ENCODE peak calls at places on chromosome 9, in ten cellular contexts. One of them, this sample, is unnamed.

GRCh38 chr9:73133921-73134407 is 17.7 kb upstream of the ANXA1 start:
- DNase-seq in fibroblast of mammary gland: peak; percentile 67
- DNase-seq in colonic mucosa: no peak
- DNase-seq in AG04450: no peak
- DNase-seq in right lobe of liver: no peak
- DNase-seq in transverse colon: no peak
- DNase-seq in WERI-Rb-1: no peak
- DNase-seq in GM06990: no peak
- DNase-seq in Panc1: no peak
- DNase-seq in nephron progenitor cell: no peak
- DNase-seq in this sample: no peak

GRCh38 chr9:112378441-112379176 is 1.3 kb upstream of the HSDL2 start:
- DNase-seq in Panc1: no peak
- DNase-seq in GM06990: peak; percentile 17
- DNase-seq in transverse colon: peak; percentile 40
- DNase-seq in nephron progenitor cell: no peak
- DNase-seq in colonic mucosa: peak; percentile 51
- DNase-seq in fibroblast of mammary gland: peak; percentile 8
- DNase-seq in right lobe of liver: peak; percentile 57
- DNase-seq in WERI-Rb-1: peak; percentile 51
- DNase-seq in AG04450: no peak
- DNase-seq in this sample: no peak

GRCh38 chr9:94164756-94165549 is 80.7 kb downstream of the PTPDC1 start:
- DNase-seq in transverse colon: no peak
- DNase-seq in colonic mucosa: no peak
- DNase-seq in AG04450: no peak
- DNase-seq in fibroblast of mammary gland: no peak
- DNase-seq in WERI-Rb-1: no peak
- DNase-seq in nephron progenitor cell: no peak
- DNase-seq in right lobe of liver: no peak
- DNase-seq in GM06990: no peak
- DNase-seq in Panc1: no peak
- DNase-seq in this sample: no peak

GRCh38 chr9:99030082-99030481 is 74.8 kb upstream of the TGFBR1 start:
- DNase-seq in colonic mucosa: no peak
- DNase-seq in transverse colon: no peak
- DNase-seq in GM06990: no peak
- DNase-seq in AG04450: peak; percentile 96
- DNase-seq in WERI-Rb-1: no peak
- DNase-seq in right lobe of liver: no peak
- DNase-seq in fibroblast of mammary gland: peak; percentile 94
- DNase-seq in Panc1: no peak
- DNase-seq in nephron progenitor cell: no peak
- DNase-seq in this sample: no peak

GRCh38 chr9:107969141-107969540 is 479.6 kb upstream of the KLF4 start:
- DNase-seq in Panc1: no peak
- DNase-seq in transverse colon: peak; percentile 26
- DNase-seq in right lobe of liver: no peak
- DNase-seq in colonic mucosa: peak; percentile 61
- DNase-seq in GM06990: no peak
- DNase-seq in AG04450: no peak
- DNase-seq in WERI-Rb-1: no peak
- DNase-seq in nephron progenitor cell: no peak
- DNase-seq in fibroblast of mammary gland: no peak
- DNase-seq in this sample: no peak

GRCh38 chr9:121698627-121699270 is 47.3 kb downstream of the DAB2IP start:
- DNase-seq in transverse colon: no peak
- DNase-seq in Panc1: no peak
- DNase-seq in AG04450: no peak
- DNase-seq in nephron progenitor cell: peak; percentile 91
- DNase-seq in right lobe of liver: no peak
- DNase-seq in fibroblast of mammary gland: no peak
- DNase-seq in GM06990: no peak
- DNase-seq in WERI-Rb-1: peak; percentile 79
- DNase-seq in colonic mucosa: no peak
- DNase-seq in this sample: no peak

GRCh38 chr9:123149067-123149466 is 115.6 kb downstream of the GPR21 start:
- DNase-seq in transverse colon: no peak
- DNase-seq in Panc1: no peak
- DNase-seq in fibroblast of mammary gland: no peak
- DNase-seq in nephron progenitor cell: no peak
- DNase-seq in right lobe of liver: no peak
- DNase-seq in GM06990: no peak
- DNase-seq in WERI-Rb-1: no peak
- DNase-seq in AG04450: no peak
- DNase-seq in colonic mucosa: no peak
- DNase-seq in this sample: no peak

GRCh38 chr9:86112057-86112456 is 12.7 kb upstream of the GOLM1 start:
- DNase-seq in fibroblast of mammary gland: no peak
- DNase-seq in Panc1: no peak
- DNase-seq in colonic mucosa: no peak
- DNase-seq in nephron progenitor cell: no peak
- DNase-seq in AG04450: no peak
- DNase-seq in transverse colon: no peak
- DNase-seq in GM06990: no peak
- DNase-seq in WERI-Rb-1: no peak
- DNase-seq in right lobe of liver: no peak
- DNase-seq in this sample: no peak

GRCh38 chr9:18240213-18240612 is 233.7 kb upstream of the ADAMTSL1 start:
- DNase-seq in WERI-Rb-1: no peak
- DNase-seq in AG04450: no peak
- DNase-seq in nephron progenitor cell: no peak
- DNase-seq in right lobe of liver: no peak
- DNase-seq in colonic mucosa: no peak
- DNase-seq in Panc1: no peak
- DNase-seq in transverse colon: no peak
- DNase-seq in GM06990: no peak
- DNase-seq in fibroblast of mammary gland: no peak
- DNase-seq in this sample: no peak

GRCh38 chr9:18250051-18250450 is 223.9 kb upstream of the ADAMTSL1 start:
- DNase-seq in right lobe of liver: no peak
- DNase-seq in GM06990: no peak
- DNase-seq in fibroblast of mammary gland: no peak
- DNase-seq in WERI-Rb-1: no peak
- DNase-seq in colonic mucosa: no peak
- DNase-seq in transverse colon: no peak
- DNase-seq in Panc1: no peak
- DNase-seq in AG04450: no peak
- DNase-seq in nephron progenitor cell: no peak
- DNase-seq in this sample: no peak

GRCh38 chr9:18245911-18246310 is 228.0 kb upstream of the ADAMTSL1 start:
- DNase-seq in nephron progenitor cell: no peak
- DNase-seq in transverse colon: no peak
- DNase-seq in fibroblast of mammary gland: no peak
- DNase-seq in AG04450: no peak
- DNase-seq in colonic mucosa: no peak
- DNase-seq in WERI-Rb-1: no peak
- DNase-seq in right lobe of liver: no peak
- DNase-seq in Panc1: no peak
- DNase-seq in GM06990: no peak
- DNase-seq in this sample: no peak
- TF ChIP-seq CTCF in nephron progenitor cell: no peak
- TF ChIP-seq CTCF in transverse colon: no peak
- TF ChIP-seq CTCF in fibroblast of mammary gland: peak; percentile 44
- TF ChIP-seq CTCF in AG04450: peak; percentile 56
- TF ChIP-seq CTCF in colonic mucosa: no peak
- TF ChIP-seq CTCF in WERI-Rb-1: no peak
- TF ChIP-seq CTCF in right lobe of liver: no peak
- TF ChIP-seq CTCF in Panc1: no peak
- TF ChIP-seq CTCF in GM06990: no peak
- TF ChIP-seq CTCF in this sample: no peak

GRCh38 chr9:136885950-136886578 is at the start of gene TRAF2:
- DNase-seq in nephron progenitor cell: peak; percentile 99
- DNase-seq in transverse colon: peak; percentile 98
- DNase-seq in colonic mucosa: peak; percentile 98
- DNase-seq in fibroblast of mammary gland: peak; percentile 99
- DNase-seq in GM06990: peak; percentile 100
- DNase-seq in AG04450: peak; percentile 99
- DNase-seq in WERI-Rb-1: peak; percentile 98
- DNase-seq in right lobe of liver: peak; percentile 99
- DNase-seq in Panc1: peak; percentile 93
- DNase-seq in this sample: peak; percentile 99
- TF ChIP-seq CTCF in nephron progenitor cell: no peak
- TF ChIP-seq CTCF in transverse colon: no peak
- TF ChIP-seq CTCF in colonic mucosa: no peak
- TF ChIP-seq CTCF in fibroblast of mammary gland: no peak
- TF ChIP-seq CTCF in GM06990: no peak
- TF ChIP-seq CTCF in AG04450: no peak
- TF ChIP-seq CTCF in WERI-Rb-1: no peak
- TF ChIP-seq CTCF in right lobe of liver: no peak
- TF ChIP-seq CTCF in Panc1: no peak
- TF ChIP-seq CTCF in this sample: no peak

DNA sequence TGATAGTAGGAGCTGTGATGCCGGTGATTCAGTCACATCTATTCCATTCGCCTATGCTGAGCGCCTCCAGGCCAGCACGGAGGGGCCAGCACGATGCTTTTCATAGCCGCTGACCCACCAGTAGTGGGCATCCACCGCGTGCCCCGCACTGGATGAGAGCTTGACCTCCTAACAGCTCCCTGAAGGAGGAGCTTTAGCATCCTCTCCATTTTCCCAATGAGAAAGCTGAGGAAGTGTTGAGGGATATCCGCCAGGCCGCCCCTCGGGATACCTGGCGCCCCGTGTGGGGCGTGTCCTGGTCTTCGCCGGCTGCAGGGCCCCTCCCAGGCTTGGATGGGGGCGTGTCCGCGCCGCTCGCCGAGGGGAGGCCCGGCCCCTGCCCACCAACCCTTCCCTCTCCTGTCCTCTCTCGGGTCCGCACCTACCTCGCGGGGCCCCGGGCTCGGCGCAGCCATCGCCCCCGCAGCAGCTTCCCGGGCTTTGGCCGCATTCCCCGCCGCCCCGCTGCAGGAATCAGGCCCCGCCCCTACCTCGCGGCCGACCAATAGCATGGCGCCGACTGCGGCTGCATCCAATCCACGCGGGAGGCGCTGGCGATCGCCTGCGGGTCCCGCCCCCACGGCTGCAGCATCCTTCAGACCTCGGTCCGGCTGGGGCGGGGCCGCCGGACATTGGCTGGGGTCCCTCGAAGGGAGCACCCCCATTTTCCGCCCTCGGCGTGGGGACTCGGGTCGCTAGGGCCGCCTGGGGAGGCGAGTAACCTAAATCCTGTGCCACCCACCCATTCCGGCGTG is at the start of gene PIP5KL1:
- DNase-seq in colonic mucosa: peak; percentile 81
- DNase-seq in nephron progenitor cell: peak; percentile 95
- DNase-seq in AG04450: no peak
- DNase-seq in right lobe of liver: no peak
- DNase-seq in GM06990: peak; percentile 85
- DNase-seq in WERI-Rb-1: peak; percentile 91
- DNase-seq in transverse colon: peak; percentile 79
- DNase-seq in Panc1: no peak
- DNase-seq in fibroblast of mammary gland: peak; percentile 80
- DNase-seq in this sample: peak; percentile 86
- TF ChIP-seq CTCF in colonic mucosa: no peak
- TF ChIP-seq CTCF in nephron progenitor cell: no peak
- TF ChIP-seq CTCF in AG04450: peak; percentile 37
- TF ChIP-seq CTCF in right lobe of liver: no peak
- TF ChIP-seq CTCF in GM06990: peak; percentile 7
- TF ChIP-seq CTCF in WERI-Rb-1: peak; percentile 56
- TF ChIP-seq CTCF in transverse colon: no peak
- TF ChIP-seq CTCF in Panc1: no peak
- TF ChIP-seq CTCF in fibroblast of mammary gland: peak; percentile 13
- TF ChIP-seq CTCF in this sample: no peak

GRCh38 chr9:35538361-35539234 is 48.7 kb downstream of the RUSC2 start:
- DNase-seq in AG04450: no peak
- DNase-seq in fibroblast of mammary gland: peak; percentile 81
- DNase-seq in right lobe of liver: no peak
- DNase-seq in GM06990: no peak
- DNase-seq in WERI-Rb-1: no peak
- DNase-seq in nephron progenitor cell: peak; percentile 58
- DNase-seq in colonic mucosa: peak; percentile 40
- DNase-seq in transverse colon: peak; percentile 54
- DNase-seq in Panc1: no peak
- DNase-seq in this sample: peak; percentile 35
- TF ChIP-seq CTCF in AG04450: no peak
- TF ChIP-seq CTCF in fibroblast of mammary gland: no peak
- TF ChIP-seq CTCF in right lobe of liver: no peak
- TF ChIP-seq CTCF in GM06990: no peak
- TF ChIP-seq CTCF in WERI-Rb-1: no peak
- TF ChIP-seq CTCF in nephron progenitor cell: no peak
- TF ChIP-seq CTCF in colonic mucosa: no peak
- TF ChIP-seq CTCF in transverse colon: no peak
- TF ChIP-seq CTCF in Panc1: no peak
- TF ChIP-seq CTCF in this sample: no peak

GRCh38 chr9:109132473-109133095 is 12.8 kb upstream of the TMEM245 start:
- DNase-seq in right lobe of liver: no peak
- DNase-seq in Panc1: no peak
- DNase-seq in colonic mucosa: no peak
- DNase-seq in nephron progenitor cell: no peak
- DNase-seq in fibroblast of mammary gland: no peak
- DNase-seq in transverse colon: no peak
- DNase-seq in GM06990: no peak
- DNase-seq in AG04450: no peak
- DNase-seq in WERI-Rb-1: no peak
- DNase-seq in this sample: no peak
- TF ChIP-seq CTCF in right lobe of liver: no peak
- TF ChIP-seq CTCF in Panc1: no peak
- TF ChIP-seq CTCF in colonic mucosa: no peak
- TF ChIP-seq CTCF in nephron progenitor cell: no peak
- TF ChIP-seq CTCF in fibroblast of mammary gland: no peak
- TF ChIP-seq CTCF in transverse colon: no peak
- TF ChIP-seq CTCF in GM06990: no peak
- TF ChIP-seq CTCF in AG04450: no peak
- TF ChIP-seq CTCF in WERI-Rb-1: no peak
- TF ChIP-seq CTCF in this sample: no peak

GRCh38 chr9:134641173-134641985 is at the start of gene COL5A1:
- DNase-seq in transverse colon: peak; percentile 80
- DNase-seq in colonic mucosa: peak; percentile 73
- DNase-seq in fibroblast of mammary gland: peak; percentile 84
- DNase-seq in Panc1: no peak
- DNase-seq in right lobe of liver: peak; percentile 77
- DNase-seq in nephron progenitor cell: peak; percentile 94
- DNase-seq in GM06990: no peak
- DNase-seq in AG04450: peak; percentile 74
- DNase-seq in WERI-Rb-1: peak; percentile 93
- DNase-seq in this sample: peak; percentile 83
- TF ChIP-seq CTCF in transverse colon: peak; percentile 19
- TF ChIP-seq CTCF in colonic mucosa: no peak
- TF ChIP-seq CTCF in fibroblast of mammary gland: no peak
- TF ChIP-seq CTCF in Panc1: no peak
- TF ChIP-seq CTCF in right lobe of liver: no peak
- TF ChIP-seq CTCF in nephron progenitor cell: no peak
- TF ChIP-seq CTCF in GM06990: no peak
- TF ChIP-seq CTCF in AG04450: no peak
- TF ChIP-seq CTCF in WERI-Rb-1: no peak
- TF ChIP-seq CTCF in this sample: no peak

GRCh38 chr9:77293949-77294348 is 116.6 kb downstream of the VPS13A start:
- DNase-seq in colonic mucosa: no peak
- DNase-seq in transverse colon: no peak
- DNase-seq in WERI-Rb-1: no peak
- DNase-seq in Panc1: no peak
- DNase-seq in GM06990: no peak
- DNase-seq in fibroblast of mammary gland: no peak
- DNase-seq in nephron progenitor cell: no peak
- DNase-seq in AG04450: no peak
- DNase-seq in right lobe of liver: no peak
- DNase-seq in this sample: no peak
- TF ChIP-seq CTCF in colonic mucosa: no peak
- TF ChIP-seq CTCF in transverse colon: no peak
- TF ChIP-seq CTCF in WERI-Rb-1: no peak
- TF ChIP-seq CTCF in Panc1: no peak
- TF ChIP-seq CTCF in GM06990: no peak
- TF ChIP-seq CTCF in fibroblast of mammary gland: no peak
- TF ChIP-seq CTCF in nephron progenitor cell: no peak
- TF ChIP-seq CTCF in AG04450: no peak
- TF ChIP-seq CTCF in right lobe of liver: no peak
- TF ChIP-seq CTCF in this sample: no peak

This sample was measured in stomach.